ENCODE peak calls at places on chromosomes 11 and 22, in seven cellular contexts. One of them, this sample, is unnamed.
A peak's percentile ranks its signal among the peaks of the same experiment; 100 is the strongest.

GRCh38 chr11:59463176-59463575 is 6.4 kb downstream of the OR4D6 start:
- DNase-seq in left ventricle myocardium superior: no peak
- DNase-seq in AG10803: peak; percentile 10
- DNase-seq in amniotic stem cell: no peak
- DNase-seq in M059J: peak; percentile 5
- DNase-seq in stimulated activated CD4-positive, alpha-beta T cell treated with anti-CD3 and anti-CD28 coated beads, Interleukin-1b, Interleukin-23, amount 100 ng/mL, for 24 hours: no peak
- DNase-seq in globus pallidus: no peak
- DNase-seq in this sample: no peak

GRCh38 chr11:7577883-7578242 is 64.1 kb downstream of the PPFIBP2 start:
- DNase-seq in globus pallidus: no peak
- DNase-seq in left ventricle myocardium superior: no peak
- DNase-seq in AG10803: peak; percentile 55
- DNase-seq in stimulated activated CD4-positive, alpha-beta T cell treated with anti-CD3 and anti-CD28 coated beads, Interleukin-1b, Interleukin-23, amount 100 ng/mL, for 24 hours: no peak
- DNase-seq in M059J: peak; percentile 52
- DNase-seq in amniotic stem cell: no peak
- DNase-seq in this sample: peak; percentile 34

GRCh38 chr22:47148510-47148909 is 386.1 kb downstream of the TBC1D22A start:
- DNase-seq in M059J: no peak
- DNase-seq in stimulated activated CD4-positive, alpha-beta T cell treated with anti-CD3 and anti-CD28 coated beads, Interleukin-1b, Interleukin-23, amount 100 ng/mL, for 24 hours: no peak
- DNase-seq in amniotic stem cell: no peak
- DNase-seq in left ventricle myocardium superior: no peak
- DNase-seq in AG10803: no peak
- DNase-seq in globus pallidus: no peak
- DNase-seq in this sample: no peak

GRCh38 chr11:104852811-104853210 is 45.4 kb downstream of the CASP12 start:
- DNase-seq in left ventricle myocardium superior: no peak
- DNase-seq in M059J: peak; percentile 63
- DNase-seq in AG10803: no peak
- DNase-seq in amniotic stem cell: no peak
- DNase-seq in globus pallidus: no peak
- DNase-seq in stimulated activated CD4-positive, alpha-beta T cell treated with anti-CD3 and anti-CD28 coated beads, Interleukin-1b, Interleukin-23, amount 100 ng/mL, for 24 hours: no peak
- DNase-seq in this sample: no peak

GRCh38 chr22:27993774-27994350 is 74.8 kb upstream of the PITPNB start:
- DNase-seq in globus pallidus: no peak
- DNase-seq in stimulated activated CD4-positive, alpha-beta T cell treated with anti-CD3 and anti-CD28 coated beads, Interleukin-1b, Interleukin-23, amount 100 ng/mL, for 24 hours: no peak
- DNase-seq in left ventricle myocardium superior: no peak
- DNase-seq in amniotic stem cell: no peak
- DNase-seq in M059J: no peak
- DNase-seq in AG10803: no peak
- DNase-seq in this sample: no peak

GRCh38 chr22:49238181-49239141 is 589.2 kb downstream of the BRD1 start:
- DNase-seq in amniotic stem cell: no peak
- DNase-seq in M059J: no peak
- DNase-seq in globus pallidus: no peak
- DNase-seq in left ventricle myocardium superior: no peak
- DNase-seq in stimulated activated CD4-positive, alpha-beta T cell treated with anti-CD3 and anti-CD28 coated beads, Interleukin-1b, Interleukin-23, amount 100 ng/mL, for 24 hours: no peak
- DNase-seq in AG10803: no peak
- DNase-seq in this sample: no peak

GRCh38 chr22:35802885-35803284 is 85.2 kb downstream of the APOL5 start:
- DNase-seq in M059J: no peak
- DNase-seq in AG10803: peak; percentile 61
- DNase-seq in amniotic stem cell: no peak
- DNase-seq in stimulated activated CD4-positive, alpha-beta T cell treated with anti-CD3 and anti-CD28 coated beads, Interleukin-1b, Interleukin-23, amount 100 ng/mL, for 24 hours: no peak
- DNase-seq in globus pallidus: no peak
- DNase-seq in left ventricle myocardium superior: no peak
- DNase-seq in this sample: no peak

GRCh38 chr22:41888638-41889200 is 26.2 kb downstream of the SHISA8 start:
- DNase-seq in globus pallidus: no peak
- DNase-seq in amniotic stem cell: no peak
- DNase-seq in M059J: no peak
- DNase-seq in stimulated activated CD4-positive, alpha-beta T cell treated with anti-CD3 and anti-CD28 coated beads, Interleukin-1b, Interleukin-23, amount 100 ng/mL, for 24 hours: no peak
- DNase-seq in AG10803: peak; percentile 62
- DNase-seq in left ventricle myocardium superior: no peak
- DNase-seq in this sample: no peak

GRCh38 chr11:14643697-14644395 is at the start of gene PDE3B:
- DNase-seq in left ventricle myocardium superior: peak; percentile 91
- DNase-seq in amniotic stem cell: no peak
- DNase-seq in AG10803: peak; percentile 15
- DNase-seq in M059J: peak; percentile 43
- DNase-seq in globus pallidus: peak; percentile 51
- DNase-seq in stimulated activated CD4-positive, alpha-beta T cell treated with anti-CD3 and anti-CD28 coated beads, Interleukin-1b, Interleukin-23, amount 100 ng/mL, for 24 hours: peak; percentile 52
- DNase-seq in this sample: peak; percentile 67

GRCh38 chr22:42172385-42173172 is 42.0 kb upstream of the CYP2D6 start:
- DNase-seq in stimulated activated CD4-positive, alpha-beta T cell treated with anti-CD3 and anti-CD28 coated beads, Interleukin-1b, Interleukin-23, amount 100 ng/mL, for 24 hours: no peak
- DNase-seq in M059J: no peak
- DNase-seq in amniotic stem cell: no peak
- DNase-seq in left ventricle myocardium superior: no peak
- DNase-seq in globus pallidus: no peak
- DNase-seq in AG10803: no peak
- DNase-seq in this sample: no peak

GRCh38 chr11:16604784-16605439 is 133.5 kb upstream of the C11orf58 start:
- DNase-seq in AG10803: peak; percentile 7
- DNase-seq in amniotic stem cell: no peak
- DNase-seq in stimulated activated CD4-positive, alpha-beta T cell treated with anti-CD3 and anti-CD28 coated beads, Interleukin-1b, Interleukin-23, amount 100 ng/mL, for 24 hours: no peak
- DNase-seq in M059J: peak; percentile 40
- DNase-seq in left ventricle myocardium superior: peak; percentile 80
- DNase-seq in globus pallidus: peak; percentile 27
- DNase-seq in this sample: peak; percentile 55

GRCh38 chr11:46504817-46505613 is 88.8 kb downstream of the AMBRA1 start:
- DNase-seq in AG10803: peak; percentile 6
- DNase-seq in amniotic stem cell: no peak
- DNase-seq in globus pallidus: no peak
- DNase-seq in stimulated activated CD4-positive, alpha-beta T cell treated with anti-CD3 and anti-CD28 coated beads, Interleukin-1b, Interleukin-23, amount 100 ng/mL, for 24 hours: no peak
- DNase-seq in M059J: peak; percentile 86
- DNase-seq in left ventricle myocardium superior: no peak
- DNase-seq in this sample: no peak

GRCh38 chr11:112421854-112422253 is 161.2 kb upstream of the PLET1 start:
- DNase-seq in globus pallidus: no peak
- DNase-seq in AG10803: no peak
- DNase-seq in M059J: no peak
- DNase-seq in stimulated activated CD4-positive, alpha-beta T cell treated with anti-CD3 and anti-CD28 coated beads, Interleukin-1b, Interleukin-23, amount 100 ng/mL, for 24 hours: no peak
- DNase-seq in left ventricle myocardium superior: no peak
- DNase-seq in amniotic stem cell: no peak
- DNase-seq in this sample: no peak

GRCh38 chr11:75773595-75774353 is 5.2 kb downstream of the DGAT2 start:
- DNase-seq in M059J: no peak
- DNase-seq in left ventricle myocardium superior: no peak
- DNase-seq in AG10803: no peak
- DNase-seq in stimulated activated CD4-positive, alpha-beta T cell treated with anti-CD3 and anti-CD28 coated beads, Interleukin-1b, Interleukin-23, amount 100 ng/mL, for 24 hours: no peak
- DNase-seq in amniotic stem cell: no peak
- DNase-seq in globus pallidus: no peak
- DNase-seq in this sample: no peak

GRCh38 chr11:122938557-122938956 is 43.1 kb downstream of the BSX start:
- DNase-seq in left ventricle myocardium superior: no peak
- DNase-seq in AG10803: no peak
- DNase-seq in M059J: no peak
- DNase-seq in amniotic stem cell: no peak
- DNase-seq in globus pallidus: no peak
- DNase-seq in stimulated activated CD4-positive, alpha-beta T cell treated with anti-CD3 and anti-CD28 coated beads, Interleukin-1b, Interleukin-23, amount 100 ng/mL, for 24 hours: no peak
- DNase-seq in this sample: no peak

GRCh38 chr11:128481135-128481534 is 106.2 kb downstream of the ETS1 start:
- DNase-seq in amniotic stem cell: peak; percentile 37
- DNase-seq in stimulated activated CD4-positive, alpha-beta T cell treated with anti-CD3 and anti-CD28 coated beads, Interleukin-1b, Interleukin-23, amount 100 ng/mL, for 24 hours: no peak
- DNase-seq in globus pallidus: no peak
- DNase-seq in M059J: peak; percentile 91
- DNase-seq in AG10803: peak; percentile 95
- DNase-seq in left ventricle myocardium superior: no peak
- DNase-seq in this sample: no peak

GRCh38 chr11:19087658-19088057 is 27.1 kb upstream of the MRGPRX2 start:
- DNase-seq in stimulated activated CD4-positive, alpha-beta T cell treated with anti-CD3 and anti-CD28 coated beads, Interleukin-1b, Interleukin-23, amount 100 ng/mL, for 24 hours: no peak
- DNase-seq in globus pallidus: no peak
- DNase-seq in amniotic stem cell: peak; percentile 7
- DNase-seq in left ventricle myocardium superior: no peak
- DNase-seq in M059J: peak; percentile 95
- DNase-seq in AG10803: peak; percentile 78
- DNase-seq in this sample: no peak

GRCh38 chr11:14676068-14676467 is 32.5 kb downstream of the PDE3B start:
- DNase-seq in amniotic stem cell: no peak
- DNase-seq in globus pallidus: no peak
- DNase-seq in AG10803: no peak
- DNase-seq in left ventricle myocardium superior: no peak
- DNase-seq in stimulated activated CD4-positive, alpha-beta T cell treated with anti-CD3 and anti-CD28 coated beads, Interleukin-1b, Interleukin-23, amount 100 ng/mL, for 24 hours: no peak
- DNase-seq in M059J: no peak
- DNase-seq in this sample: no peak

GRCh38 chr11:132024587-132025295 is 654.3 kb downstream of the NTM start:
- DNase-seq in amniotic stem cell: peak; percentile 70
- DNase-seq in left ventricle myocardium superior: no peak
- DNase-seq in globus pallidus: no peak
- DNase-seq in stimulated activated CD4-positive, alpha-beta T cell treated with anti-CD3 and anti-CD28 coated beads, Interleukin-1b, Interleukin-23, amount 100 ng/mL, for 24 hours: no peak
- DNase-seq in AG10803: peak; percentile 68
- DNase-seq in M059J: peak; percentile 82
- DNase-seq in this sample: no peak

GRCh38 chr11:102061276-102061675 is 14.0 kb downstream of the CFAP300 start:
- DNase-seq in left ventricle myocardium superior: no peak
- DNase-seq in AG10803: no peak
- DNase-seq in M059J: no peak
- DNase-seq in globus pallidus: no peak
- DNase-seq in amniotic stem cell: no peak
- DNase-seq in stimulated activated CD4-positive, alpha-beta T cell treated with anti-CD3 and anti-CD28 coated beads, Interleukin-1b, Interleukin-23, amount 100 ng/mL, for 24 hours: no peak
- DNase-seq in this sample: no peak

GRCh38 chr11:61585115-61585514 is 4.2 kb upstream of the SYT7 start:
- DNase-seq in M059J: no peak
- DNase-seq in AG10803: no peak
- DNase-seq in stimulated activated CD4-positive, alpha-beta T cell treated with anti-CD3 and anti-CD28 coated beads, Interleukin-1b, Interleukin-23, amount 100 ng/mL, for 24 hours: no peak
- DNase-seq in globus pallidus: no peak
- DNase-seq in left ventricle myocardium superior: no peak
- DNase-seq in amniotic stem cell: no peak
- DNase-seq in this sample: no peak

GRCh38 chr11:2888266-2888968 is 2.8 kb upstream of the CDKN1C start:
- DNase-seq in amniotic stem cell: peak; percentile 56
- DNase-seq in M059J: peak; percentile 77
- DNase-seq in left ventricle myocardium superior: peak; percentile 96
- DNase-seq in AG10803: peak; percentile 81
- DNase-seq in globus pallidus: peak; percentile 80
- DNase-seq in stimulated activated CD4-positive, alpha-beta T cell treated with anti-CD3 and anti-CD28 coated beads, Interleukin-1b, Interleukin-23, amount 100 ng/mL, for 24 hours: peak; percentile 81
- DNase-seq in this sample: peak; percentile 98

GRCh38 chr11:46762248-46762647 is 43.2 kb downstream of the F2 start:
- DNase-seq in globus pallidus: no peak
- DNase-seq in left ventricle myocardium superior: no peak
- DNase-seq in stimulated activated CD4-positive, alpha-beta T cell treated with anti-CD3 and anti-CD28 coated beads, Interleukin-1b, Interleukin-23, amount 100 ng/mL, for 24 hours: no peak
- DNase-seq in M059J: no peak
- DNase-seq in amniotic stem cell: no peak
- DNase-seq in AG10803: no peak
- DNase-seq in this sample: no peak

GRCh38 chr11:102144357-102145342 is 34.4 kb downstream of the YAP1 start:
- DNase-seq in M059J: peak; percentile 66
- DNase-seq in stimulated activated CD4-positive, alpha-beta T cell treated with anti-CD3 and anti-CD28 coated beads, Interleukin-1b, Interleukin-23, amount 100 ng/mL, for 24 hours: no peak
- DNase-seq in amniotic stem cell: no peak
- DNase-seq in AG10803: peak; percentile 43
- DNase-seq in globus pallidus: no peak
- DNase-seq in left ventricle myocardium superior: no peak
- DNase-seq in this sample: no peak

GRCh38 chr11:20639688-20640087 is 29.7 kb upstream of the NELL1 start:
- DNase-seq in left ventricle myocardium superior: no peak
- DNase-seq in globus pallidus: no peak
- DNase-seq in AG10803: no peak
- DNase-seq in amniotic stem cell: no peak
- DNase-seq in stimulated activated CD4-positive, alpha-beta T cell treated with anti-CD3 and anti-CD28 coated beads, Interleukin-1b, Interleukin-23, amount 100 ng/mL, for 24 hours: no peak
- DNase-seq in M059J: no peak
- DNase-seq in this sample: no peak